ENCODE peak calls at places on chromosomes 6 and 20, in six cellular contexts. T, B, X, A, Y and L are unnamed samples.
A peak's percentile ranks its signal among the peaks of the same experiment; 100 is the strongest.

GRCh38 chr6:43378631-43379030 is 9.2 kb upstream of the ZNF318 start:
- DNase-seq in B (no peak), X (no peak), Y (no peak), A (no peak), T (no peak), L (no peak)

GRCh38 chr6:97437087-97437486 is 154.1 kb upstream of the MMS22L start:
- DNase-seq in Y (no peak), B (no peak), A (no peak), T (no peak), X (no peak), L (no peak)

GRCh38 chr20:62993856-62994494 is 12.8 kb downstream of the BHLHE23 start:
- DNase-seq in A (no peak), X (no peak), Y (no peak), B (no peak), T (no peak), L (no peak)

GRCh38 chr6:28312939-28313338 is 23.0 kb downstream of the ZSCAN31 start:
- DNase-seq in B (no peak), Y (no peak), X (no peak), A (no peak), T (no peak), L (no peak)

GRCh38 chr6:89818977-89819335 is 638 bp downstream of the MDN1 start:
- DNase-seq in B (no peak), T (no peak), Y (no peak), A (peak; percentile 5), X (no peak), L (no peak)

GRCh38 chr20:8043687-8044278 is 24.2 kb upstream of the TMX4 start:
- DNase-seq in Y (no peak), B (no peak), X (no peak), A (peak; percentile 32), T (no peak), L (no peak)

GRCh38 chr6:54112171-54112650 is 968 bp downstream of the MLIP start:
- DNase-seq in Y (no peak), T (no peak), X (no peak), A (no peak), B (no peak), L (no peak)

GRCh38 chr6:33249732-33250625 is 21.7 kb downstream of the VPS52 start:
- DNase-seq in X (no peak), T (peak; percentile 26), A (peak; percentile 81), Y (no peak), B (no peak), L (peak; percentile 49)

GRCh38 chr20:37500311-37500710 is 20.7 kb upstream of the NNAT start:
- DNase-seq in B (no peak), Y (peak; percentile 16), T (no peak), A (no peak), X (no peak), L (no peak)

GRCh38 chr6:170266061-170266825 is 24.6 kb downstream of the DLL1 start:
- DNase-seq in B (peak; percentile 21), T (no peak), Y (no peak), X (no peak), A (no peak), L (no peak)

GRCh38 chr20:52577696-52578095 is 386.1 kb upstream of the ZFP64 start:
- DNase-seq in Y (no peak), T (no peak), X (no peak), B (no peak), A (no peak), L (no peak)

GRCh38 chr6:71383476-71383875 is 94.9 kb downstream of the OGFRL1 start:
- DNase-seq in B (no peak), Y (no peak), A (no peak), T (no peak), X (no peak), L (no peak)

GRCh38 chr6:17038316-17038715 is 63.5 kb upstream of the STMND1 start:
- DNase-seq in A (no peak), B (no peak), Y (no peak), X (peak; percentile 27), T (no peak), L (no peak)

GRCh38 chr6:161486326-161486725 is 212.5 kb upstream of the AGPAT4 start:
- DNase-seq in X (no peak), Y (no peak), A (peak; percentile 43), B (no peak), T (no peak), L (no peak)

GRCh38 chr6:37850728-37851285 is 31.3 kb downstream of the ZFAND3 start:
- DNase-seq in B (no peak), X (no peak), T (no peak), A (no peak), Y (no peak), L (no peak)

GRCh38 chr6:3356056-3356823 is 97.5 kb downstream of the PSMG4 start:
- DNase-seq in B (peak; percentile 79), A (no peak), X (no peak), Y (peak; percentile 59), T (peak; percentile 72), L (peak; percentile 80)

GRCh38 chr20:51514252-51514651 is 28.3 kb downstream of the NFATC2 start:
- DNase-seq in T (no peak), A (no peak), X (no peak), Y (no peak), B (no peak), L (no peak)

GRCh38 chr6:85641522-85641915 is 1.2 kb downstream of the SYNCRIP start:
- DNase-seq in Y (no peak), T (no peak), B (no peak), A (no peak), X (no peak), L (no peak)

GRCh38 chr20:10436053-10436699 is 1.1 kb downstream of the SLX4IP start:
- DNase-seq in X (no peak), Y (no peak), T (no peak), B (no peak), A (no peak), L (peak; percentile 61)

GRCh38 chr20:37741055-37741454 is 47.2 kb downstream of the CTNNBL1 start:
- DNase-seq in X (no peak), T (no peak), B (no peak), A (peak; percentile 19), Y (no peak), L (no peak)

GRCh38 chr20:10674684-10675455 is 1.1 kb upstream of the JAG1 start:
- DNase-seq in B (peak; percentile 90), Y (peak; percentile 84), X (no peak), A (peak; percentile 64), T (peak; percentile 82), L (peak; percentile 80)

GRCh38 chr20:10793741-10794140 is 119.9 kb upstream of the JAG1 start:
- DNase-seq in B (no peak), A (no peak), X (no peak), Y (no peak), T (no peak), L (no peak)

GRCh38 chr20:699811-700338 is 24.3 kb upstream of the SCRT2 start:
- DNase-seq in Y (peak; percentile 78), T (no peak), B (no peak), X (no peak), A (no peak), L (peak; percentile 89)

GRCh38 chr6:41917528-41917927 is 3.4 kb downstream of the MED20 start:
- DNase-seq in T (no peak), B (no peak), Y (no peak), A (peak; percentile 90), X (peak; percentile 78), L (no peak)

GRCh38 chr6:149560736-149561135 is 5.4 kb upstream of the GINM1 start:
- DNase-seq in X (no peak), A (peak; percentile 12), B (no peak), Y (no peak), T (no peak), L (no peak)

GRCh38 chr6:35052694-35053565 is 88.2 kb downstream of the TCP11 start:
- DNase-seq in T (no peak), X (no peak), Y (no peak), A (no peak), B (no peak), L (no peak)

DNA sequence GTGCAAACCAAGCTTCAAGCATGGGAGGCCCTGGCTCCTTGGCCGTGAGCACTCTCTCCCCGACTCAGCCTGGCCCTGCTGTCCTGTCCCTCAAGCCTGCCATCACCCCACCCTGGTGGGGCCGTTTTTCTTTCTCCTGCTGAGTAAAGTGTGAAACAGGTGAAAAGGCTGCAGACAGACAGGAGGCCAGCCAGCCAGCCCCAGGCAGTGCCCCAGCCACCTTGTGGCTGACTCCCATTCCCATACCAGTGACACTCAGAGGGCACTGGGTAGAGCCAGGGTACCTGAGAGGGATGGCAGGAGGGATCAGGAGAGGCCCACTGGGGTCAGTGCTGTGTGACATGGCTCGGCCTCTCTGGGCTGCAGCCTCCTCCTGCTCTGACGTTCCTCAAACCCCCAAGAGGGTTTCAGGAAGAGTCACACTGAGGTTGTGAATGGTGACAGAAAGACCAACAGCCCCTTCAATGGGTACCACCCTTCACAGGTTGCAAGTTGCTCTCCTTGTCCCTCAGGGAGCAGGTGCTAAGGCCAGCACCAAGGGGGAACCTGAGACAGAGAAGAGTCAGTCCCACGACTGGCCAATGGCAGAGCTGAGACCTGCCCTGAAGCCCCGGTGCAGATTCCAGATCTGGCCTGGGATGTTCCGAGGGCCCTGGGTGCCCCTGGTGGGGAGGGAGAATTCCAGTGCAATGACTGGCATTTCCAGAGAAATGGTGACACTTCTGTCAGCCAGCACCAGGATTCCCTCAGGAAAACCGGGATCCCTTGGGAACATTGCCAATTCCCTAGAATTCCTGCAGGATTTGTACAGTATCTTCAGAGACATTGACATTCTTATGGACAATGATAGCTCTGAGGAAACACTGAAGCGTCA is 35.8 kb upstream of the BPIFA2 start:
- DNase-seq in Y (no peak), B (no peak), T (no peak), X (no peak), A (no peak), L (no peak)
- H3K4me3 ChIP-seq in Y (no peak overlapping the region), B (no peak overlapping the region), T (no peak overlapping the region), X (no peak overlapping the region), A (no peak overlapping the region), L (no peak overlapping the region)

DNA sequence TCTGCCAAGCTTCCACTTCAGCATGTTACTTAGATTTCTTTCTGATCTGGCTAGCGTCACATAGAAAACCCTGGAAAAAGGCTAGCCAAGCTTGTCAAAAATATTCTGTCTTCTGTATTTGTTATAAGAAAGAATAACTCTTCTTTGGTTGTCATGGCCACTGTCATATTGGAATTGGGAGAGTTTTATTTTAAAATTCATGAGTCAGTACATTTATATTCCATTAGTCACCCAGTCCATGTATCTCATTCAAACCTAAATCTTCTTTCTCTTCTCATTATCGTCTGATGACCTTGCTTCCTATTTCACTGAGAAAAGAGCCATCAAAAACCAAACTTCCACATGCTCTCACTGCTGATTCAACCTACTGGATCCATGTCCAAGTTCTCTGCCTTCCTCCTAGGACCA is 65.7 kb downstream of the EPM2A start:
- DNase-seq in B (no peak), T (no peak), X (peak; percentile 16), Y (no peak), A (peak; percentile 66), L (no peak)
- H3K27ac ChIP-seq in B (no peak overlapping the region), T (no peak overlapping the region), X (peak overlapping the region; percentile 32), Y (no peak overlapping the region), A (peak overlapping the region; percentile 87), L (no peak overlapping the region)

DNA sequence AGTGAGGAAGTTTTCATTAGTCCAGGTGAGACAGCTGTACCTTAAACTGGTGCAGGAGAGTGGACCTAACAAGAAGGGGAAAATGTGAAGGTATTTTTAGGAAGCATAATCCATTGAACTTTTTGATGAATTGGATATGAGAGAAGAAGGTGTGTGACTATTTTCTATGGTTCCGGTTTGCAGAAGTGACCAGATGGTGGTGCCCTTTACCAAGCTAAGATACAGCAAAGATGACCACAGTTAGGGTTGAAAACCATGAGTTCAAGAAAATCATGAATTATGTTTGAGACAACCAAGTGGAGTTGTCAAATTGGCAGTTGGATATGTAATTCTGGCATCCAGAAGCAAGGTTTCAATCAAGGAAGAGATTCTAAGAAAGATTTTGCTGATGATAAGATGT is 61.9 kb upstream of the NRSN1 start:
- DNase-seq in T (no peak), X (no peak), Y (no peak), A (no peak), B (no peak), L (no peak)
- TF ChIP-seq CTCF in T (peak; percentile 28), X (no peak), Y (no peak), A (no peak), B (peak; percentile 26), L (peak; percentile 44)

GRCh38 chr6:111770263-111771083 is 102.8 kb downstream of the FYN start:
- DNase-seq in X (no peak), B (no peak), Y (no peak), A (no peak), T (no peak), L (no peak)
- H3K4me3 ChIP-seq in X (no peak overlapping the region), B (no peak overlapping the region), Y (no peak overlapping the region), A (no peak overlapping the region), T (no peak overlapping the region), L (no peak overlapping the region)